ENCODE peak calls at places on chromosomes 3 and 15, in seven cellular contexts. F is cardiac muscle cell; Y is adrenal gland; I is CD8-positive, alpha-beta T cell; Q is breast epithelium; D is gastrocnemius medialis; K is uterus. S is an unnamed sample. For H3K4me1, the result is how much of the 10 kb centered on the place peaks cover.

GRCh38 chr15:74431645-74432044 is 2.1 kb downstream of the SEMA7A start:
- DNase-seq in F (no peak), Y (no peak), I (no peak), Q (no peak), D (no peak), K (no peak), S (no peak)

GRCh38 chr3:46693038-46693896 is at the start of gene ALS2CL:
- DNase-seq in F (peak), Y (peak), I (peak), Q (peak), D (peak), K (peak), S (peak)

GRCh38 chr15:78684645-78685044 is 43.6 kb upstream of the CHRNB4 start:
- DNase-seq in F (peak), Y (no peak), I (no peak), Q (no peak), D (no peak), K (no peak), S (no peak)

GRCh38 chr3:113668015-113668414 is 28.4 kb downstream of the USF3 start:
- DNase-seq in F (peak), Y (no peak), I (no peak), Q (no peak), D (no peak), K (no peak), S (no peak)

GRCh38 chr3:6622712-6623111 is 238.2 kb upstream of the GRM7 start:
- DNase-seq in F (no peak), Y (no peak), I (no peak), Q (no peak), D (no peak), K (no peak), S (no peak)

GRCh38 chr15:39834256-39834655 is 51.6 kb upstream of the FSIP1 start:
- DNase-seq in F (peak), Y (no peak), I (no peak), Q (no peak), D (no peak), K (no peak), S (no peak)

GRCh38 chr3:191070762-191071365 is 128.2 kb upstream of the OSTN start:
- DNase-seq in F (peak), Y (no peak), I (no peak), Q (no peak), D (no peak), K (no peak), S (no peak)

GRCh38 chr3:143358793-143359491 is 239.4 kb downstream of the CHST2 start:
- DNase-seq in F (no peak), Y (no peak), I (no peak), Q (no peak), D (no peak), K (no peak), S (no peak)

GRCh38 chr3:21417991-21418390 is 333.0 kb downstream of the ZNF385D start:
- DNase-seq in F (no peak), Y (no peak), I (no peak), Q (no peak), D (no peak), K (no peak), S (no peak)

GRCh38 chr3:126389112-126389791 is 5.5 kb upstream of the CFAP100 start:
- DNase-seq in F (peak), Y (peak), I (peak), Q (peak), D (peak), K (peak), S (peak)

GRCh38 chr15:43534897-43535296 is 17.5 kb downstream of the MAP1A start:
- DNase-seq in F (no peak), Y (no peak), I (no peak), Q (no peak), D (no peak), K (no peak), S (no peak)

GRCh38 chr3:138465927-138466326 is 31.5 kb downstream of the ESYT3 start:
- DNase-seq in F (peak), Y (no peak), I (no peak), Q (no peak), D (no peak), K (peak), S (no peak)

GRCh38 chr3:166013073-166013679 is 176.0 kb upstream of the BCHE start:
- DNase-seq in F (peak), Y (no peak), I (no peak), Q (no peak), D (no peak), K (no peak), S (no peak)

GRCh38 chr3:151445283-151446001 is 15.4 kb downstream of the IGSF10 start:
- DNase-seq in F (peak), Y (no peak), I (no peak), Q (no peak), D (no peak), K (no peak), S (no peak)

GRCh38 chr3:134250717-134251220 is at the start of gene RYK:
- DNase-seq in F (peak), Y (peak), I (peak), Q (peak), D (peak), K (peak), S (peak)
- H3K27ac ChIP-seq in F (peak), Y (peak), I (peak), Q (peak), D (peak), K (peak), S (peak)

DNA sequence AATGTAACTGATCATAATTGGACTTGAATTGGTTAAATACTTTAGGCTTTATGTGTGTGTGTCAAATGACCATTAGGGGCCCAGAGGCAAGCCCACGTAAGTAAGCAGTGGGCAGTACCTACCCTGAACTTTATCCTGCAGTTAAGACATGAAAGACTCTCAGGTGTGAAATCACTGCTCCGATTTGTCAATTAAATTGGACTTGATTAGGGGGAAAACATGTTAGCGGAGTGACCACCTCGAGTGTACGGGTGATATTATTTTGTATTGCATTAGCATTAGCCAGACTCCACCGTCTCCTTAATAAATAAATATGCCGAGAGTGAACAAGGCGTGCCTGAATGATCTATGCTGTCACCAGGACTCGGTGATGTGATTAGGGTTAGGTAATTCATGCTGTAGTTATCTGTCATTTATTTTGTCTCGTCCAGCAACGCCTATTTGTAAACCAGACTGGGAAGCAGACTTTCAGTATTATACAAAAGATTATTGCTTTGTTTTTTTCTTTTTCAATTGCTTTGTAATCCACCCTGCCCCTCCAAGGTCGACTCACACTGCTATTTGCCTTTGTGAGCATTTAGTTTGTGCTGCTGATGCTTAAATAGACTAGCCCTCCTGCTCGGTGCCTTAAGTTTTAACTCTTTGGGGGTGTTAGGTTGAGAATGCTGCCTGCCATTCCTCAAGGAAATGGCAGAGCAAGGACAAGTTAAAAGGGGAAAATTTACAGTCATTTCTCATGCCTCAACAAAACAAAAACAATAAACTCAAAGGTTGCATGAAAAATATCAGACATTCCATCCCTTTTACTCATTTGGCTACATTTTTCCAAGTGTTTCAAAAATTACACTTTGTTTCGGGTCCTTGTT is 1.8 kb downstream of the RBMS3 start:
- DNase-seq in F (peak), Y (no peak), I (no peak), Q (no peak), D (no peak), K (no peak), S (no peak)
- H3K4me1 ChIP-seq in F (under half), Y (under half), I (under half), Q (under half), D (under half), K (under half), S (under half)

DNA sequence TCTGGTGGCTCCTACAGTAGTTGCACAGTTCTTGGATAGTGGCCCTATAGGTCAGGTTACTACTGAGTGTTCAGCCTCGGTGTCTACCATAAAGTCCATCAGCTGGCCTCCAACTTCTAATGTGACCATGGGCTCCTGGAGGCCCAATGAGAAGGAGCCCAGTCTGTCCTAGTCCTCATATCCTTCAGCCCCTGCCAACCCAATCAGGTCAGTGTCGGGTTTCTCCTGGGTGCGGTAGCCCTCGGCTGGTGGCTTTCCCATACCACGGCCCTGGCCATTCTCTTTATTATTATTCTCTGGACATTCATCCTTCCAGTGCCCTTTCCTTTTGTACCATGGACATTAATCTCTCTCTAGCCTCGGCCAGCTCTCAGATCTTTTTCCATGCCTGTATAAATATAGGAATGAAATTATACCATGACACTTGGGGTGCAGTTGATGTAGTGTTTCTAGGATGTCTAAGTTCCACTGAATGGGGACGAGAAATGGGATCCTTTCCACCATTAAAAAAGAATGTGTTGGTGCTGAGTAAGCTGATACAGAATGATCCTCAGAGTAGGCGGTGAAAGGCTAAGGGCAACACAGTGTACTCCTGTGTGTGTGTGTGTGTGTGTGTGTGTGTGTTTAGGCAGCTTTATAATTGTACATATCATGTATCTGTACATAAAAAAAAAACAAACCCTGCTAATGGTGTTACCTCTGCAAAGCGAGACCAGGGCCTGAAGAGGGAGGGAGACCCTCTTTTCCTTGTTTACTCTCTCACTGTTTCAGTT is 19.3 kb upstream of the NOX5 start:
- DNase-seq in F (no peak), Y (no peak), I (no peak), Q (no peak), D (no peak), K (no peak), S (no peak)
- TF ChIP-seq CTCF in F (no peak), Y (no peak), I (no peak), Q (no peak), D (no peak), K (no peak), S (no peak)

GRCh38 chr3:154614078-154614477 is 184.1 kb upstream of the GPR149 start:
- DNase-seq in F (no peak), Y (no peak), I (no peak), Q (no peak), D (no peak), K (no peak), S (no peak)
- H3K27ac ChIP-seq in F (no peak), Y (no peak), I (no peak), Q (no peak), D (no peak), K (no peak), S (no peak)

GRCh38 chr15:49015896-49016295 is 30.4 kb downstream of the SECISBP2L start:
- DNase-seq in F (no peak), Y (no peak), I (no peak), Q (no peak), D (no peak), K (no peak), S (no peak)
- H3K4me1 ChIP-seq in F (under half), Y (under half), I (under half), Q (under half), D (under half), K (under half), S (under half)